ENCODE peak calls at places on chromosomes 5 and 9, in four cellular contexts. L is WTC11, B is A549, E is HepG2. N is an unnamed sample.

GRCh38 chr9:76023715-76024195 is 133.3 kb downstream of the PCSK5 start:
- DNase-seq in B (no peak), E (peak; percentile 82), L (no peak), N (no peak)

GRCh38 chr9:99721898-99722297 is 99.8 kb upstream of the NR4A3 start:
- DNase-seq in B (no peak), L (no peak), E (no peak), N (no peak)

GRCh38 chr5:31854625-31855526 is 215.9 kb downstream of the PDZD2 start:
- DNase-seq in E (no peak), L (peak; percentile 66), B (peak; percentile 20), N (no peak)

GRCh38 chr9:24210641-24211040 is 335.1 kb downstream of the IZUMO3 start:
- DNase-seq in B (no peak), E (no peak), L (no peak), N (no peak)

GRCh38 chr9:72025956-72026355 is 34.5 kb downstream of the C9orf57 start:
- DNase-seq in E (no peak), L (no peak), B (peak; percentile 40), N (no peak)

GRCh38 chr9:8751531-8751930 is 952.0 kb upstream of the DMAC1 start:
- DNase-seq in L (no peak), B (no peak), E (no peak), N (no peak)

GRCh38 chr9:32783168-32783891 is at the start of gene TMEM215:
- DNase-seq in B (no peak), E (no peak), L (peak; percentile 84), N (no peak)

GRCh38 chr5:150774145-150774544 is 4.4 kb upstream of the SMIM3 start:
- DNase-seq in B (no peak), L (no peak), E (no peak), N (peak; percentile 72)

GRCh38 chr9:126676102-126676684 is 62.5 kb downstream of the LMX1B start:
- DNase-seq in L (no peak), E (no peak), B (no peak), N (no peak)

GRCh38 chr5:1446602-1447343 is 1.5 kb upstream of the SLC6A3 start:
- DNase-seq in B (no peak), E (no peak), L (no peak), N (no peak)

GRCh38 chr9:108569624-108570023 is 286.2 kb downstream of the ACTL7B start:
- DNase-seq in E (no peak), B (peak; percentile 40), L (no peak), N (no peak)

GRCh38 chr5:159003045-159004030 is 96.4 kb downstream of the EBF1 start:
- DNase-seq in L (no peak), B (peak; percentile 70), E (no peak), N (no peak)

GRCh38 chr5:150706776-150707390 is 6.0 kb upstream of the RBM22 start:
- DNase-seq in B (no peak), E (no peak), L (no peak), N (no peak)

GRCh38 chr5:16809816-16810502 is 126.1 kb downstream of the MYO10 start:
- DNase-seq in E (peak; percentile 7), L (no peak), B (no peak), N (no peak)

GRCh38 chr9:26261503-26262330 is 583.5 kb upstream of the TUSC1 start:
- DNase-seq in B (peak; percentile 79), E (no peak), L (no peak), N (no peak)

GRCh38 chr5:101473483-101473882 is 570.4 kb upstream of the ST8SIA4 start:
- DNase-seq in E (no peak), B (no peak), L (no peak), N (no peak)

GRCh38 chr5:96569332-96569731 is 92.8 kb upstream of the CAST start:
- DNase-seq in E (no peak), B (no peak), L (no peak), N (no peak)

GRCh38 chr9:36995927-36996471 is 38.1 kb downstream of the PAX5 start:
- DNase-seq in B (peak; percentile 68), L (peak; percentile 88), E (peak; percentile 45), N (peak; percentile 50)

GRCh38 chr5:10747678-10748622 is 13.1 kb downstream of the DAP start:
- DNase-seq in B (no peak), E (peak; percentile 40), L (no peak), N (no peak)

GRCh38 chr5:139651502-139651862 is 3.3 kb downstream of the CXXC5 start:
- DNase-seq in B (peak; percentile 49), L (no peak), E (no peak), N (no peak)

GRCh38 chr5:68648944-68649874 is 433.7 kb downstream of the PIK3R1 start:
- DNase-seq in B (no peak), E (no peak), L (no peak), N (no peak)

GRCh38 chr5:54646285-54647101 is 128.9 kb downstream of the SNX18 start:
- DNase-seq in E (no peak), L (peak; percentile 44), B (peak; percentile 2), N (no peak)

GRCh38 chr5:133884525-133885311 is 83.7 kb downstream of the C5orf15 start:
- DNase-seq in B (no peak), E (no peak), L (no peak), N (no peak)

GRCh38 chr9:78030553-78031270 is 899 bp downstream of the GNAQ start:
- DNase-seq in L (peak; percentile 52), E (no peak), B (peak; percentile 52), N (peak; percentile 39)

GRCh38 chr5:119302916-119303897 is 52.6 kb upstream of the TNFAIP8 start:
- DNase-seq in B (peak; percentile 93), E (peak; percentile 97), L (no peak), N (peak; percentile 35)

GRCh38 chr9:133938670-133939258 is 53.4 kb downstream of the VAV2 start:
- DNase-seq in B (no peak), L (no peak), E (no peak), N (no peak)

GRCh38 chr5:93610581-93611167 is 27.7 kb downstream of the NR2F1 start:
- DNase-seq in E (no peak), L (no peak), B (no peak), N (no peak)

GRCh38 chr5:125465703-125466102 is 719.3 kb upstream of the ZNF608 start:
- DNase-seq in E (no peak), B (no peak), L (no peak), N (no peak)

GRCh38 chr5:111043712-111044506 is 27.6 kb upstream of the TSLP start:
- DNase-seq in E (no peak), L (peak; percentile 30), B (no peak), N (no peak)

GRCh38 chr5:132277971-132278964 is 15.9 kb upstream of the SLC22A4 start:
- DNase-seq in B (no peak), E (peak; percentile 63), L (peak; percentile 42), N (peak; percentile 74)

GRCh38 chr9:130638278-130639118 is 25.9 kb upstream of the PRDM12 start:
- DNase-seq in L (no peak), E (no peak), B (no peak), N (no peak)

GRCh38 chr5:74173260-74173659 is 467.3 kb downstream of the ENC1 start:
- DNase-seq in L (no peak), B (no peak), E (no peak), N (no peak)

GRCh38 chr5:155147222-155147621 is 133.7 kb downstream of the KIF4B start:
- DNase-seq in E (no peak), L (no peak), B (no peak), N (peak; percentile 3)

GRCh38 chr9:137366891-137367381 is 56.0 kb downstream of the EXD3 start:
- DNase-seq in E (no peak), B (no peak), L (peak; percentile 9), N (no peak)
- TF ChIP-seq NR3C1 in E (no peak), B (no peak), L (no peak), N (no peak)

GRCh38 chr5:60633336-60633735 is 66.6 kb downstream of the DEPDC1B start:
- DNase-seq in L (no peak), B (no peak), E (no peak), N (no peak)
- TF ChIP-seq NR3C1 in L (no peak), B (no peak), E (no peak), N (no peak)

DNA sequence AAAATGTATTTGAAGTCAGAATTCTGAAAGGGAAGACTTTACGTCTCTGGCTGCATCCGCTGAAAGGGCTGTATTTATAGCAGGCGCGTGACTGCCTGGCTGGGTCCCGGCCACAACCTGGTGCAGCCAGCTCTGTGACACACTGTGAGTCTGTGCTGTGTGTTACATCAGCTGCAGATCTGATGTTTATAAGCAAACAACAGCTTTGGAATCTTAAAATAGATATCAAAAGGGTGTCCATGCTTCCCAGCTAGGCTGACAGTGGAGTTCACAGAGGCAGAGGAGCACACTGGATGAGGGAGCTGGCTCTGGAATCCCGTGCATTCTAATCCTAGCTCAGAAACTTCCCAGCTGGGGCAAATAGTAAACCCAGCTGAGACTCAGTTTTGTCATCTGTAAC is 433.4 kb upstream of the BRINP1 start:
- DNase-seq in E (no peak), B (no peak), L (no peak), N (no peak)
- TF ChIP-seq NR3C1 in E (no peak), B (no peak), L (no peak), N (no peak)

GRCh38 chr5:91125916-91126315 is 257.2 kb downstream of the ARRDC3 start:
- DNase-seq in L (no peak), E (no peak), B (no peak), N (no peak)

GRCh38 chr5:91126888-91127287 is 256.2 kb downstream of the ARRDC3 start:
- DNase-seq in B (no peak), E (peak; percentile 24), L (no peak), N (no peak)

GRCh38 chr5:91127682-91128081 is 255.4 kb downstream of the ARRDC3 start:
- DNase-seq in L (no peak), E (no peak), B (no peak), N (no peak)

GRCh38 chr5:91128604-91129003 is 254.5 kb downstream of the ARRDC3 start:
- DNase-seq in L (no peak), B (no peak), E (no peak), N (no peak)

GRCh38 chr5:91126448-91126847 is 256.7 kb downstream of the ARRDC3 start:
- DNase-seq in E (no peak), B (peak; percentile 27), L (no peak), N (no peak)
- TF ChIP-seq NR3C1 in E (no peak), B (no peak), L (no peak), N (no peak)

GRCh38 chr5:174734571-174735497 is 10.5 kb downstream of the MSX2 start:
- DNase-seq in B (no peak), L (no peak), E (no peak), N (no peak)

GRCh38 chr5:174731214-174732039 is 7.0 kb downstream of the MSX2 start:
- DNase-seq in L (no peak), E (no peak), B (no peak), N (no peak)

GRCh38 chr5:174733091-174733690 is 8.8 kb downstream of the MSX2 start:
- DNase-seq in E (no peak), B (no peak), L (peak; percentile 60), N (no peak)

GRCh38 chr5:174733836-174734235 is 9.5 kb downstream of the MSX2 start:
- DNase-seq in E (no peak), B (no peak), L (no peak), N (no peak)

GRCh38 chr5:174732040-174733020 is 7.9 kb downstream of the MSX2 start:
- DNase-seq in L (no peak), B (no peak), E (no peak), N (no peak)
- TF ChIP-seq NR3C1 in L (no peak), B (no peak), E (no peak), N (no peak)